ENCODE peak calls at places on chromosomes 16 and 17, in six cellular contexts. E is PC-3, U is progenitor cell of endocrine pancreas, S is AG09319, D is foreskin fibroblast, A is PC-9. K is an unnamed sample.

GRCh38 chr17:45784583-45785372 is 658 bp downstream of the CRHR1 start:
- DNase-seq in E (peak; percentile 32), U (peak; percentile 48), S (no peak), D (peak; percentile 52), A (no peak), K (peak; percentile 78)

GRCh38 chr16:51888021-51888420 is 658.9 kb downstream of the TOX3 start:
- DNase-seq in E (no peak), U (no peak), S (peak; percentile 18), D (peak; percentile 84), A (no peak), K (no peak)

GRCh38 chr17:48569676-48570324 is 8.3 kb downstream of the HOXB4 start:
- DNase-seq in E (no peak), U (no peak), S (no peak), D (no peak), A (no peak), K (no peak)

GRCh38 chr17:44552361-44552760 is 4.9 kb upstream of the FZD2 start:
- DNase-seq in E (no peak), U (no peak), S (no peak), D (peak; percentile 33), A (no peak), K (no peak)

GRCh38 chr16:70553645-70554044 is 30.0 kb downstream of the SF3B3 start:
- DNase-seq in E (no peak), U (no peak), S (peak; percentile 87), D (peak; percentile 92), A (peak; percentile 88), K (no peak)

GRCh38 chr16:29141586-29142324 is 156.9 kb downstream of the LAT start:
- DNase-seq in E (no peak), U (no peak), S (no peak), D (no peak), A (no peak), K (no peak)

GRCh38 chr17:50778988-50779387 is 11.7 kb upstream of the ANKRD40CL start:
- DNase-seq in E (no peak), U (no peak), S (no peak), D (no peak), A (no peak), K (no peak)

GRCh38 chr17:76278268-76278908 is 13.2 kb downstream of the UBALD2 start:
- DNase-seq in E (no peak), U (no peak), S (no peak), D (no peak), A (no peak), K (no peak)

GRCh38 chr17:45823598-45823997 is 21.1 kb upstream of the SPPL2C start:
- DNase-seq in E (no peak), U (no peak), S (no peak), D (no peak), A (no peak), K (no peak)

GRCh38 chr16:69762843-69763556 is 868 bp downstream of the WWP2 start:
- DNase-seq in E (peak; percentile 21), U (no peak), S (no peak), D (peak; percentile 54), A (no peak), K (no peak)

GRCh38 chr17:76873856-76874255 is 5.7 kb downstream of the MGAT5B start:
- DNase-seq in E (no peak), U (no peak), S (no peak), D (peak; percentile 29), A (no peak), K (no peak)

GRCh38 chr17:49567871-49568694 is 7.6 kb upstream of the NXPH3 start:
- DNase-seq in E (peak; percentile 93), U (peak; percentile 93), S (no peak), D (peak; percentile 90), A (peak; percentile 69), K (peak; percentile 85)

GRCh38 chr16:53404959-53405358 is 29.3 kb upstream of the RBL2 start:
- DNase-seq in E (peak; percentile 10), U (no peak), S (no peak), D (peak; percentile 10), A (no peak), K (no peak)
- TF ChIP-seq CTCF in E (peak; percentile 48), U (no peak), S (no peak), D (no peak), A (peak; percentile 59), K (no peak)

GRCh38 chr17:7444682-7445010 is 215 bp upstream of the CHRNB1 start:
- DNase-seq in E (no peak), U (no peak), S (no peak), D (no peak), A (no peak), K (no peak)

GRCh38 chr17:7442142-7442541 is 2.7 kb upstream of the CHRNB1 start:
- DNase-seq in E (no peak), U (no peak), S (no peak), D (no peak), A (no peak), K (no peak)

GRCh38 chr17:7443499-7444485 is 1.1 kb upstream of the CHRNB1 start:
- DNase-seq in E (peak; percentile 50), U (no peak), S (no peak), D (peak; percentile 63), A (no peak), K (no peak)

GRCh38 chr17:7446669-7447068 is 1.8 kb downstream of the CHRNB1 start:
- DNase-seq in E (no peak), U (no peak), S (no peak), D (no peak), A (no peak), K (no peak)

GRCh38 chr17:7445011-7445927 is at the start of gene CHRNB1:
- DNase-seq in E (no peak), U (peak; percentile 73), S (no peak), D (peak; percentile 69), A (peak; percentile 70), K (peak; percentile 80)
- TF ChIP-seq CTCF in E (no peak), U (peak; percentile 41), S (no peak), D (no peak), A (no peak), K (no peak)

GRCh38 chr16:11315499-11315898 is 29.8 kb upstream of the RMI2 start:
- DNase-seq in E (peak; percentile 12), U (no peak), S (no peak), D (no peak), A (peak; percentile 78), K (no peak)
- TF ChIP-seq CTCF in E (no peak), U (peak; percentile 40), S (no peak), D (no peak), A (no peak), K (no peak)

DNA sequence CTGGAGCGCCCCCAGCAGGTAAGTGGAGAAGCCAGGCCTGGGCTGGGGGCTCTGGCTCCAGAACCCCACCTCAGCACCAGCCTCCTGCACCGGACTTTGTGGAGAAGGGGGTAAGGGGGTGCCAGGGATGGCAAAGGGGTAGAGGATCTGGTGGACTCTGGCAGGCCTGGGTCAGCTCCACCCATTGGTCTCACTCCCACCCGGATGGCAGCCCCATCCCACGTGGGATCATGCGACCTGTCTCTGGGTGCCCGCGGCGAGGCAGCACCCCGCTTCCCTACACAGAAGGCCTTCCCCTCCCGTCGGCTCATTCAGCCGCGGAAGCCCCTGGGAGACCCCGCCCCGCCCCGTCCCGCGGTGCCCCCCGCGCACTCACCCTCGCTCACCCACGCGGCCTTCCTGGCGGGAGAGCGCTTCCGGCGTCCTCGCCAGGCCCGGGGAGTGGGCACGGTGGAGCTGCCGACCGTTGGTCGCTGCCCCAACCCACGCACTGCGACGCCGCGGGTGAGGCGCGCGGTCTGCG is 498 bp upstream of the PLEKHG4 start:
- DNase-seq in E (no peak), U (no peak), S (no peak), D (peak; percentile 59), A (no peak), K (peak; percentile 80)
- TF ChIP-seq CTCF in E (peak; percentile 52), U (peak; percentile 24), S (peak; percentile 29), D (no peak), A (peak; percentile 71), K (peak; percentile 31)